ENCODE peak calls at places on chromosomes 6 and 20, in six cellular contexts. Q is fibroblast of mammary gland; K is naive thymus-derived CD4-positive, alpha-beta T cell; N is NB4; D is left ventricle myocardium inferior; C is lung. U is an unnamed sample.

GRCh38 chr6:455006-455585 is 63.5 kb downstream of the IRF4 start:
- DNase-seq in Q (peak; percentile 39), K (no peak), N (no peak), D (no peak), C (no peak), U (peak; percentile 22)

GRCh38 chr6:137234505-137234863 is 15.3 kb upstream of the IFNGR1 start:
- DNase-seq in Q (no peak), K (peak; percentile 29), N (peak; percentile 76), D (no peak), C (no peak), U (peak; percentile 81)

GRCh38 chr20:33663161-33664084 is 1.3 kb downstream of the C20orf144 start:
- DNase-seq in Q (peak; percentile 48), K (peak; percentile 81), N (peak; percentile 90), D (peak; percentile 86), C (peak; percentile 82), U (peak; percentile 81)

GRCh38 chr6:91566467-91566866 is 979.6 kb upstream of the MAP3K7 start:
- DNase-seq in Q (no peak), K (no peak), N (no peak), D (no peak), C (no peak), U (no peak)

GRCh38 chr20:24353135-24353694 is 116.2 kb upstream of the SYNDIG1 start:
- DNase-seq in Q (no peak), K (no peak), N (no peak), D (no peak), C (no peak), U (no peak)

GRCh38 chr6:48564036-48564820 is 453.2 kb upstream of the PTCHD4 start:
- DNase-seq in Q (no peak), K (no peak), N (no peak), D (no peak), C (no peak), U (no peak)

GRCh38 chr6:20437639-20438038 is 36.0 kb downstream of the E2F3 start:
- DNase-seq in Q (no peak), K (no peak), N (no peak), D (no peak), C (no peak), U (no peak)

GRCh38 chr20:57126481-57127092 is 139.9 kb downstream of the BMP7 start:
- DNase-seq in Q (no peak), K (no peak), N (no peak), D (no peak), C (no peak), U (peak; percentile 8)

GRCh38 chr6:31114540-31114876 is at the start of gene PSORS1C1:
- DNase-seq in Q (peak; percentile 97), K (no peak), N (no peak), D (peak; percentile 89), C (peak; percentile 76), U (peak; percentile 98)

GRCh38 chr20:53279735-53280134 is 307.6 kb downstream of the TSHZ2 start:
- DNase-seq in Q (no peak), K (no peak), N (no peak), D (no peak), C (no peak), U (no peak)

GRCh38 chr20:49515588-49515987 is 33.1 kb upstream of the KCNB1 start:
- DNase-seq in Q (no peak), K (no peak), N (no peak), D (no peak), C (no peak), U (no peak)

GRCh38 chr6:137975058-137975940 is 108.2 kb downstream of the TNFAIP3 start:
- DNase-seq in Q (peak; percentile 29), K (peak; percentile 60), N (peak; percentile 80), D (no peak), C (no peak), U (peak; percentile 40)

GRCh38 chr6:149164199-149164745 is 153.2 kb upstream of the TAB2 start:
- DNase-seq in Q (no peak), K (no peak), N (no peak), D (no peak), C (no peak), U (no peak)

GRCh38 chr6:37243131-37243815 is 14.3 kb upstream of the TBC1D22B start:
- DNase-seq in Q (no peak), K (no peak), N (no peak), D (no peak), C (no peak), U (no peak)

GRCh38 chr6:148999921-149000589 is 253.2 kb downstream of the UST start:
- DNase-seq in Q (peak; percentile 89), K (no peak), N (peak; percentile 29), D (peak; percentile 75), C (peak; percentile 62), U (peak; percentile 59)

GRCh38 chr20:58759947-58760346 is 67.3 kb downstream of the NPEPL1 start:
- DNase-seq in Q (no peak), K (no peak), N (no peak), D (no peak), C (no peak), U (no peak)

GRCh38 chr20:32457476-32457986 is 99.4 kb downstream of the ASXL1 start:
- DNase-seq in Q (peak; percentile 46), K (no peak), N (no peak), D (peak; percentile 62), C (peak; percentile 46), U (peak; percentile 51)

GRCh38 chr6:130666796-130667195 is 160.4 kb upstream of the SMLR1 start:
- DNase-seq in Q (no peak), K (no peak), N (no peak), D (no peak), C (no peak), U (no peak)

GRCh38 chr20:49894073-49894470 is 21.3 kb downstream of the SPATA2 start:
- DNase-seq in Q (no peak), K (no peak), N (no peak), D (no peak), C (no peak), U (no peak)

GRCh38 chr20:24257171-24257570 is 212.3 kb upstream of the SYNDIG1 start:
- DNase-seq in Q (no peak), K (no peak), N (no peak), D (no peak), C (no peak), U (no peak)

GRCh38 chr20:1674361-1674760 is 16.8 kb upstream of the SIRPG start:
- DNase-seq in Q (no peak), K (peak; percentile 36), N (no peak), D (no peak), C (no peak), U (no peak)

DNA sequence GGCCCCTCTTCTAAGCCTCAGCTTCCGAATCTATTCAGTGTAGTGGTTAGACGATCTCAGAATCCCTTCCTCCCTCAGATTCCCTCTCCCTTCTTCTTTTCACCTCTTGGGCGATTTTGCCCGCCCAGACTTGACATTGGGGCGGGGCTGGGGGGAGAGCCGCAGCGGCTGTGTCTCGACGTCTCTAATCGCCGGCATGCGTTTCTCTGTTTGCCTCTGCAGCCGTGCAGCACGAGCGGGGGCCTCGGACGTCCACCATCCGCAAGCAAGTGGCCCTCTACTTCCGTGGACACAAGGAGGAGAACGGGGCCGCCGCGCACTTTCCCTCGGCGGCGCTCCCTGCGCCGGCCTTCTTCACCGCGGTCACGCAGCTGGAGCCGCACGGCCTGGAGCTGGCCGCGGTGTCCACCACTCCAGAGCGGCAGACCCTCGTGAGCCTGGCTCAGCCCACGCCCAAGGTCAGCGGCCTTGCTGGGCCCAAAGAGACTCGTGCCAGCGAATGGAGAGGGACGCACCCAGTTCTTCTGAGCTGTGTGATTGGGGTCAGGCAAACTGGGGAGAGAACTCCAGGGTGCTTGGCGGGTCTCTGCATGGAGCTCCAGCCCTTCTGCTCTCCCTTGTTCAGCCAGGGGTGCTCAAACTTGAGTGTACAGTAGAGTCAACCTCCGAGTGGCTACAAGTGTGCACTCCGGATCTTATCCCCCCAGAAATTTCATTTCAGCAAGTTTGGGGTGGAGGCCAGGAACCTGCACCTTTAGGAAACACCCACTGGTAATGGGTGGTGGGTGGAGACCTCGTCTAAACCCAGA is 10.7 kb downstream of the NR2E1 start:
- DNase-seq in Q (no peak), K (no peak), N (no peak), D (no peak), C (no peak), U (no peak)
- H3K4me3 ChIP-seq in Q (no peak overlapping the region), K (no peak overlapping the region), N (no peak overlapping the region), D (peak overlapping the region; percentile 42), C (no peak overlapping the region), U (no peak overlapping the region)

DNA sequence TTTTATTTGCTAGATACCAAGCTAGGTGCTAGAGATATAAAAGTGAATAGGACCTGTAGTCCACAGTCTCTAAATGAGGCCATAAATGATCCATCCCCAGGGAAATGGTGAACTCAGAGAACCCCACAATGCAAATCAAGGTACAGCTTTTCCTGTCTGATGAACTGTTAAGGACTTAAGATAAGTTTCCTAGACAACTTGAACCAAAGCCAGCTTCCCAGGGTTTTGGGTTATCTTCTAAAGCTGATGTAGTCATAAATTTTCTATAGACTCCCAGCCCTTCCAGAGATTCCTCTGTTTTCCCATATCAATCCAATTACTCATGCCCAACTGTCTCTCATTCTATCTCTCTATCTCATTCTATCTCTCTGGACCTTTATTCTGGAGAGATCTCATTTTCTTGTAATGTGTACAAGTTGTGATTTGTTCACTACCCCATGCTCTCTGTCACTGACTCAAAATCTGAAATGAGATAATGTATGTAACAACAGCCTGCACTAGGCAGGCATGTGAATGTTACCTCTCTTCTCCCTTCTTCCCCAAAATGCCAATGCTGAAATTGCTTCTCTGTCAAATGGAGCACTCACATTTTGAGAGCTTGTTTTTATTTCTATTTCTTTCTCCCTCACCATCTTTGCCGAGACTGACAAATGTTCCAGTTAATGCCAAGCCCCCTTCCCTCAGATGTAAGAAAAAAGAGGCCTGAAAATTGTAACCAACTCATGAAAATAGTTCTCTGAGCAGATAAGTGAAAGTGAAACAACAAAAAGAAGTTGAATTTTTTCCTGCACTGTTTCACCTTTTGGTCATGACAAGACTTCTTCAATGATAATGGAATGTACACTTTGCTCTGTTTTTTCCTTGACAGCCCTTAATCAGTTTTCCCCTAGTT is 279.9 kb downstream of the SLC35F1 start:
- DNase-seq in Q (peak; percentile 21), K (no peak), N (no peak), D (no peak), C (no peak), U (no peak)
- H3K4me3 ChIP-seq in Q (no peak overlapping the region), K (no peak overlapping the region), N (no peak overlapping the region), D (no peak overlapping the region), C (no peak overlapping the region), U (no peak overlapping the region)

GRCh38 chr6:136051140-136051775 is 198.9 kb downstream of the MTFR2 start:
- DNase-seq in Q (no peak), K (peak; percentile 65), N (no peak), D (no peak), C (no peak), U (no peak)
- H3K4me3 ChIP-seq in Q (no peak overlapping the region), K (no peak overlapping the region), N (no peak overlapping the region), D (peak overlapping the region; percentile 47), C (no peak overlapping the region), U (no peak overlapping the region)

GRCh38 chr20:37903317-37904007 is 535 bp downstream of the VSTM2L start:
- DNase-seq in Q (no peak), K (no peak), N (no peak), D (no peak), C (no peak), U (no peak)

GRCh38 chr20:37904008-37904675 is 1.2 kb downstream of the VSTM2L start:
- DNase-seq in Q (no peak), K (no peak), N (no peak), D (no peak), C (no peak), U (no peak)

GRCh38 chr20:37901667-37902503 is 1.0 kb upstream of the VSTM2L start:
- DNase-seq in Q (peak; percentile 84), K (no peak), N (peak; percentile 74), D (no peak), C (peak; percentile 42), U (peak; percentile 80)

GRCh38 chr20:37901280-37901666 is 1.7 kb upstream of the VSTM2L start:
- DNase-seq in Q (no peak), K (no peak), N (peak; percentile 55), D (no peak), C (no peak), U (no peak)

GRCh38 chr20:37902504-37903313 is at the start of gene VSTM2L:
- DNase-seq in Q (peak; percentile 69), K (no peak), N (no peak), D (no peak), C (peak; percentile 53), U (peak; percentile 74)
- H3K4me3 ChIP-seq in Q (peak within 1 kb of the TSS; percentile 45), K (no peak within 1 kb of the TSS), N (no peak within 1 kb of the TSS), D (peak within 1 kb of the TSS; percentile 64), C (peak within 1 kb of the TSS; percentile 26), U (peak within 1 kb of the TSS; percentile 43)